ENCODE peak calls at places on chromosome 18, in six cellular contexts. R is A549, D is K562, G is HCT116, W is HepG2, J is GM12878. C is an unnamed sample.

GRCh38 chr18:6629635-6630140 is 99.8 kb upstream of the ARHGAP28 start:
- DNase-seq in R (peak; percentile 2), D (no peak), G (no peak), W (no peak), J (no peak), C (no peak)

GRCh38 chr18:45774065-45774521 is 50.1 kb downstream of the SLC14A1 start:
- DNase-seq in R (no peak), D (no peak), G (no peak), W (no peak), J (no peak), C (no peak)

GRCh38 chr18:47036298-47036874 is 965 bp upstream of the ELOA2 start:
- DNase-seq in R (peak; percentile 29), D (peak; percentile 28), G (peak; percentile 29), W (peak; percentile 28), J (no peak), C (peak; percentile 6)

GRCh38 chr18:68660355-68661183 is 54.3 kb downstream of the TMX3 start:
- DNase-seq in R (peak; percentile 33), D (peak; percentile 8), G (peak; percentile 29), W (peak; percentile 33), J (no peak), C (peak; percentile 42)

GRCh38 chr18:30889582-30890301 is 152.8 kb downstream of the DSC3 start:
- DNase-seq in R (peak; percentile 27), D (no peak), G (peak; percentile 23), W (no peak), J (no peak), C (peak; percentile 33)

GRCh38 chr18:58669731-58670379 is 1.4 kb upstream of the MALT1 start:
- DNase-seq in R (peak; percentile 66), D (no peak), G (peak; percentile 78), W (peak; percentile 75), J (peak; percentile 31), C (peak; percentile 12)

GRCh38 chr18:48470484-48471180 is 61.4 kb upstream of the ZBTB7C start:
- DNase-seq in R (no peak), D (no peak), G (no peak), W (peak; percentile 43), J (no peak), C (no peak)

GRCh38 chr18:10086458-10086857 is 172.6 kb downstream of the VAPA start:
- DNase-seq in R (no peak), D (no peak), G (no peak), W (no peak), J (no peak), C (no peak)

GRCh38 chr18:48036641-48037421 is 106.4 kb upstream of the SMAD2 start:
- DNase-seq in R (no peak), D (no peak), G (no peak), W (no peak), J (no peak), C (no peak)

GRCh38 chr18:64233855-64234254 is 85.0 kb upstream of the LINC00305 start:
- DNase-seq in R (no peak), D (no peak), G (no peak), W (no peak), J (no peak), C (no peak)

GRCh38 chr18:36015629-36016028 is 43.1 kb downstream of the RMP24 start:
- DNase-seq in R (no peak), D (no peak), G (no peak), W (no peak), J (peak; percentile 66), C (no peak)

GRCh38 chr18:60070631-60071030 is 170.8 kb downstream of the PMAIP1 start:
- DNase-seq in R (no peak), D (no peak), G (no peak), W (no peak), J (no peak), C (no peak)

GRCh38 chr18:11520536-11520935 is 88.9 kb upstream of the SLC35G4 start:
- DNase-seq in R (no peak), D (no peak), G (no peak), W (no peak), J (no peak), C (no peak)

GRCh38 chr18:48199399-48199798 is 209.8 kb downstream of the ZBTB7C start:
- DNase-seq in R (no peak), D (no peak), G (no peak), W (no peak), J (no peak), C (no peak)

GRCh38 chr18:28357785-28358401 is 181.0 kb upstream of the CDH2 start:
- DNase-seq in R (peak; percentile 16), D (no peak), G (peak; percentile 18), W (peak; percentile 38), J (no peak), C (no peak)

GRCh38 chr18:45793295-45793965 is 32.0 kb upstream of the SIGLEC15 start:
- DNase-seq in R (peak; percentile 83), D (no peak), G (peak; percentile 75), W (no peak), J (no peak), C (no peak)

GRCh38 chr18:48165104-48165866 is 234.8 kb upstream of the SMAD2 start:
- DNase-seq in R (no peak), D (no peak), G (no peak), W (peak; percentile 13), J (no peak), C (no peak)

GRCh38 chr18:31931886-31932240 is 11.1 kb downstream of the TRAPPC8 start:
- DNase-seq in R (no peak), D (no peak), G (no peak), W (no peak), J (no peak), C (no peak)

GRCh38 chr18:34990571-34990970 is 50.6 kb upstream of the MAPRE2 start:
- DNase-seq in R (no peak), D (no peak), G (no peak), W (no peak), J (no peak), C (peak; percentile 20)

GRCh38 chr18:24023185-24023814 is 8.7 kb downstream of the TTC39C start:
- DNase-seq in R (peak; percentile 10), D (no peak), G (no peak), W (peak; percentile 9), J (no peak), C (no peak)

GRCh38 chr18:46754661-46755292 is 2.1 kb downstream of the ST8SIA5 start:
- DNase-seq in R (no peak), D (no peak), G (no peak), W (peak; percentile 2), J (no peak), C (no peak)

GRCh38 chr18:9285604-9286003 is 49.0 kb upstream of the TWSG1 start:
- DNase-seq in R (no peak), D (no peak), G (no peak), W (no peak), J (no peak), C (no peak)

GRCh38 chr18:24209558-24209957 is 70.7 kb downstream of the CABYR start:
- DNase-seq in R (no peak), D (no peak), G (peak; percentile 35), W (no peak), J (no peak), C (no peak)

GRCh38 chr18:46096651-46097300 is 1.3 kb downstream of the ATP5F1A start:
- DNase-seq in R (peak; percentile 15), D (peak; percentile 7), G (no peak), W (no peak), J (no peak), C (no peak)

GRCh38 chr18:24731981-24732380 is 271.5 kb downstream of the HRH4 start:
- DNase-seq in R (no peak), D (no peak), G (no peak), W (no peak), J (no peak), C (no peak)

GRCh38 chr18:58788971-58789797 is 75.5 kb upstream of the ZNF532 start:
- DNase-seq in R (peak; percentile 97), D (no peak), G (no peak), W (peak; percentile 15), J (no peak), C (peak; percentile 96)

GRCh38 chr18:55607763-55608162 is 19.8 kb upstream of the TCF4 start:
- DNase-seq in R (no peak), D (no peak), G (no peak), W (no peak), J (no peak), C (no peak)

GRCh38 chr18:48361801-48362200 is 47.4 kb downstream of the ZBTB7C start:
- DNase-seq in R (no peak), D (no peak), G (no peak), W (no peak), J (no peak), C (no peak)

GRCh38 chr18:36493349-36494281 is 196.1 kb downstream of the FHOD3 start:
- DNase-seq in R (no peak), D (no peak), G (no peak), W (peak; percentile 58), J (no peak), C (no peak)

GRCh38 chr18:49591775-49592174 is 29.9 kb downstream of the LIPG start:
- DNase-seq in R (no peak), D (no peak), G (no peak), W (no peak), J (no peak), C (no peak)

DNA sequence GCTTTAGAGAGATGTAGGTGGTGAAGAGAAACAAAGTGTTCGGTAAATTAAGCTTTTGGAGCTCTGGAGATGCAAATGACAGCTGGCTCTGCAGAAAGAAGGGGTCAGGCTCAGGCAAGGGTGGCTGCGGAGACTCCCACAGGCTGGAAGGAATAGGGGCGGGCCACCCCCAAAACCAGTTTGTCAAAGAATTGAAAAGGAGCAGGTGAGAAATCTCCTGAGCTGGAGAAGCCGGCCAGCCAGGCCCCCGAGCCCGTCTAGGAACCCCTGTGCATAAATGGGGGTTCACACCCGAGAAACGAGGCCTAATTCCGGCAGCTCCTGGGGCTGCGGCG is 528 bp downstream of the TXNL1 start:
- DNase-seq in R (no peak), D (no peak), G (no peak), W (no peak), J (no peak), C (no peak)
- TF ChIP-seq MAX in R (no peak), D (no peak), G (no peak), W (no peak), J (no peak), C (no peak)

GRCh38 chr18:75530548-75531211 is 103.2 kb upstream of the SMIM21 start:
- DNase-seq in R (no peak), D (no peak), G (no peak), W (no peak), J (no peak), C (no peak)
- TF ChIP-seq POLR2A in R (no peak), D (no peak), G (no peak), W (no peak), J (no peak), C (no peak)

GRCh38 chr18:26457611-26458350 is 90.6 kb downstream of the KCTD1 start:
- DNase-seq in R (no peak), D (peak; percentile 44), G (no peak), W (no peak), J (no peak), C (no peak)
- H3K4me1 ChIP-seq in R (peaks cover 68% of the 10 kb centered on the region), D (no peaks in the 10 kb centered on the region), G (peaks cover 4% of the 10 kb centered on the region), W (no peaks in the 10 kb centered on the region), J (peaks cover 50% of the 10 kb centered on the region), C (peaks cover 30% of the 10 kb centered on the region)

DNA sequence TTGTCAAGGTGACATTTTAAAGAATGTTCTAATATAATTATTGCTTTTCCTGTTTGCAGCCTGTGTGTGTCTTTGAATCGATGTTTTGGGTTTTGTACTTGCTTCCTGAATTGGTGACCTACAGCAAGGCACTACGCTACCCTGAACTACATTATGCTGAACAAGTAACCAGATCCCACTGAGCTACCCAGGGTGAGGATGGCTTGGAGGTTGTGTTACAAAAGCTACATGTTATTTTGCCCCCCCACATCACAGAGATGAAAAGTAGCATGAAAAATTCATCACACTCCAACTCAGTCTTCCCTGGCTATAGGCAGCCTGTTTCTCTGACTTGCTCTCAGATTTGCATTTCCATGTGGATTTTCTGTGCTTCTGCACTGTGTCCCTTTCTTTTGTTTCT is 162.1 kb downstream of the LDLRAD4 start:
- DNase-seq in R (no peak), D (no peak), G (no peak), W (no peak), J (no peak), C (no peak)
- TF ChIP-seq MAX in R (no peak), D (no peak), G (no peak), W (no peak), J (no peak), C (no peak)

GRCh38 chr18:4455113-4455811 is at the start of gene DLGAP1:
- DNase-seq in R (no peak), D (no peak), G (no peak), W (peak; percentile 1), J (no peak), C (no peak)
- TF ChIP-seq POLR2A in R (no peak), D (no peak), G (no peak), W (no peak), J (peak; percentile 23), C (no peak)

C was measured in endothelial cell of umbilical vein.